ENCODE peak calls at places on chromosomes 7 and 10, in nine cellular contexts. One of them, this sample, is unnamed.

GRCh38 chr10:131652416-131652815 is 248.4 kb upstream of the PPP2R2D start:
- DNase-seq in cardiac muscle cell: no peak
- DNase-seq in OCI-LY7: no peak
- DNase-seq in MM.1S: no peak
- DNase-seq in GM06990: no peak
- DNase-seq in endothelial cell of umbilical vein: no peak
- DNase-seq in WERI-Rb-1: no peak
- DNase-seq in adipocyte: no peak
- DNase-seq in iPS DF 6.9: no peak
- DNase-seq in this sample: no peak

GRCh38 chr10:28120043-28120749 is 121.3 kb upstream of the ODAD2 start:
- DNase-seq in cardiac muscle cell: no peak
- DNase-seq in OCI-LY7: no peak
- DNase-seq in MM.1S: no peak
- DNase-seq in GM06990: no peak
- DNase-seq in endothelial cell of umbilical vein: no peak
- DNase-seq in WERI-Rb-1: no peak
- DNase-seq in adipocyte: peak
- DNase-seq in iPS DF 6.9: no peak
- DNase-seq in this sample: no peak

GRCh38 chr10:78349165-78349516 is 315.5 kb downstream of the RPS24 start:
- DNase-seq in cardiac muscle cell: no peak
- DNase-seq in OCI-LY7: no peak
- DNase-seq in MM.1S: no peak
- DNase-seq in GM06990: no peak
- DNase-seq in endothelial cell of umbilical vein: no peak
- DNase-seq in WERI-Rb-1: no peak
- DNase-seq in adipocyte: no peak
- DNase-seq in iPS DF 6.9: no peak
- DNase-seq in this sample: no peak

GRCh38 chr7:116988363-116988989 is 35.2 kb downstream of the ST7 start:
- DNase-seq in cardiac muscle cell: no peak
- DNase-seq in OCI-LY7: no peak
- DNase-seq in MM.1S: peak
- DNase-seq in GM06990: no peak
- DNase-seq in endothelial cell of umbilical vein: peak
- DNase-seq in WERI-Rb-1: no peak
- DNase-seq in adipocyte: peak
- DNase-seq in iPS DF 6.9: no peak
- DNase-seq in this sample: no peak

GRCh38 chr10:52662255-52662654 is 110.3 kb downstream of the MBL2 start:
- DNase-seq in cardiac muscle cell: no peak
- DNase-seq in OCI-LY7: no peak
- DNase-seq in MM.1S: no peak
- DNase-seq in GM06990: no peak
- DNase-seq in endothelial cell of umbilical vein: no peak
- DNase-seq in WERI-Rb-1: no peak
- DNase-seq in adipocyte: no peak
- DNase-seq in iPS DF 6.9: no peak
- DNase-seq in this sample: no peak

GRCh38 chr10:71239131-71239915 is 27.0 kb downstream of the UNC5B start:
- DNase-seq in cardiac muscle cell: no peak
- DNase-seq in OCI-LY7: no peak
- DNase-seq in MM.1S: no peak
- DNase-seq in GM06990: no peak
- DNase-seq in endothelial cell of umbilical vein: no peak
- DNase-seq in WERI-Rb-1: no peak
- DNase-seq in adipocyte: no peak
- DNase-seq in iPS DF 6.9: no peak
- DNase-seq in this sample: no peak

GRCh38 chr10:11893749-11894278 is 70.7 kb downstream of the PROSER2 start:
- DNase-seq in cardiac muscle cell: no peak
- DNase-seq in OCI-LY7: no peak
- DNase-seq in MM.1S: no peak
- DNase-seq in GM06990: no peak
- DNase-seq in endothelial cell of umbilical vein: no peak
- DNase-seq in WERI-Rb-1: no peak
- DNase-seq in adipocyte: no peak
- DNase-seq in iPS DF 6.9: no peak
- DNase-seq in this sample: no peak

GRCh38 chr10:5971315-5971832 is 6.0 kb downstream of the IL15RA start:
- DNase-seq in cardiac muscle cell: no peak
- DNase-seq in OCI-LY7: no peak
- DNase-seq in MM.1S: no peak
- DNase-seq in GM06990: peak
- DNase-seq in endothelial cell of umbilical vein: peak
- DNase-seq in WERI-Rb-1: no peak
- DNase-seq in adipocyte: no peak
- DNase-seq in iPS DF 6.9: no peak
- DNase-seq in this sample: no peak

GRCh38 chr7:124764071-124764846 is 1.3 kb downstream of the GPR37 start:
- DNase-seq in cardiac muscle cell: peak
- DNase-seq in OCI-LY7: no peak
- DNase-seq in MM.1S: no peak
- DNase-seq in GM06990: no peak
- DNase-seq in endothelial cell of umbilical vein: no peak
- DNase-seq in WERI-Rb-1: no peak
- DNase-seq in adipocyte: no peak
- DNase-seq in iPS DF 6.9: no peak
- DNase-seq in this sample: no peak

GRCh38 chr7:128860158-128861073 is 2.2 kb upstream of the ATP6V1F start:
- DNase-seq in cardiac muscle cell: no peak
- DNase-seq in OCI-LY7: peak
- DNase-seq in MM.1S: no peak
- DNase-seq in GM06990: no peak
- DNase-seq in endothelial cell of umbilical vein: no peak
- DNase-seq in WERI-Rb-1: peak
- DNase-seq in adipocyte: peak
- DNase-seq in iPS DF 6.9: no peak
- DNase-seq in this sample: no peak

GRCh38 chr10:11326919-11327318 is 284.5 kb downstream of the USP6NL start:
- DNase-seq in cardiac muscle cell: no peak
- DNase-seq in OCI-LY7: no peak
- DNase-seq in MM.1S: no peak
- DNase-seq in GM06990: no peak
- DNase-seq in endothelial cell of umbilical vein: no peak
- DNase-seq in WERI-Rb-1: no peak
- DNase-seq in adipocyte: no peak
- DNase-seq in iPS DF 6.9: no peak
- DNase-seq in this sample: no peak

GRCh38 chr7:77753173-77753572 is 45.1 kb downstream of the TMEM60 start:
- DNase-seq in cardiac muscle cell: no peak
- DNase-seq in OCI-LY7: no peak
- DNase-seq in MM.1S: no peak
- DNase-seq in GM06990: no peak
- DNase-seq in endothelial cell of umbilical vein: no peak
- DNase-seq in WERI-Rb-1: no peak
- DNase-seq in adipocyte: no peak
- DNase-seq in iPS DF 6.9: no peak
- DNase-seq in this sample: no peak

GRCh38 chr10:68208424-68209042 is 23.4 kb downstream of the ATOH7 start:
- DNase-seq in cardiac muscle cell: peak
- DNase-seq in OCI-LY7: peak
- DNase-seq in MM.1S: peak
- DNase-seq in GM06990: no peak
- DNase-seq in endothelial cell of umbilical vein: peak
- DNase-seq in WERI-Rb-1: peak
- DNase-seq in adipocyte: peak
- DNase-seq in iPS DF 6.9: peak
- DNase-seq in this sample: peak

GRCh38 chr7:43296306-43296705 is 183.9 kb downstream of the HECW1 start:
- DNase-seq in cardiac muscle cell: no peak
- DNase-seq in OCI-LY7: no peak
- DNase-seq in MM.1S: no peak
- DNase-seq in GM06990: no peak
- DNase-seq in endothelial cell of umbilical vein: no peak
- DNase-seq in WERI-Rb-1: no peak
- DNase-seq in adipocyte: no peak
- DNase-seq in iPS DF 6.9: no peak
- DNase-seq in this sample: no peak

GRCh38 chr10:72911758-72912157 is 18.2 kb downstream of the OIT3 start:
- DNase-seq in cardiac muscle cell: no peak
- DNase-seq in OCI-LY7: no peak
- DNase-seq in MM.1S: no peak
- DNase-seq in GM06990: no peak
- DNase-seq in endothelial cell of umbilical vein: no peak
- DNase-seq in WERI-Rb-1: no peak
- DNase-seq in adipocyte: no peak
- DNase-seq in iPS DF 6.9: no peak
- DNase-seq in this sample: no peak

GRCh38 chr10:52939894-52940293 is 167.3 kb upstream of the MBL2 start:
- DNase-seq in cardiac muscle cell: no peak
- DNase-seq in OCI-LY7: no peak
- DNase-seq in MM.1S: no peak
- DNase-seq in GM06990: no peak
- DNase-seq in endothelial cell of umbilical vein: no peak
- DNase-seq in WERI-Rb-1: no peak
- DNase-seq in adipocyte: no peak
- DNase-seq in iPS DF 6.9: no peak
- DNase-seq in this sample: no peak

GRCh38 chr7:155269766-155270585 is 27.7 kb upstream of the INSIG1 start:
- DNase-seq in cardiac muscle cell: no peak
- DNase-seq in OCI-LY7: no peak
- DNase-seq in MM.1S: no peak
- DNase-seq in GM06990: no peak
- DNase-seq in endothelial cell of umbilical vein: no peak
- DNase-seq in WERI-Rb-1: no peak
- DNase-seq in adipocyte: peak
- DNase-seq in iPS DF 6.9: no peak
- DNase-seq in this sample: no peak

GRCh38 chr7:41885078-41885477 is 182.2 kb upstream of the INHBA start:
- DNase-seq in cardiac muscle cell: no peak
- DNase-seq in OCI-LY7: no peak
- DNase-seq in MM.1S: no peak
- DNase-seq in GM06990: no peak
- DNase-seq in endothelial cell of umbilical vein: no peak
- DNase-seq in WERI-Rb-1: no peak
- DNase-seq in adipocyte: peak
- DNase-seq in iPS DF 6.9: no peak
- DNase-seq in this sample: no peak

GRCh38 chr7:112133328-112133727 is 72.9 kb downstream of the DOCK4 start:
- DNase-seq in cardiac muscle cell: no peak
- DNase-seq in OCI-LY7: no peak
- DNase-seq in MM.1S: no peak
- DNase-seq in GM06990: no peak
- DNase-seq in endothelial cell of umbilical vein: no peak
- DNase-seq in WERI-Rb-1: no peak
- DNase-seq in adipocyte: no peak
- DNase-seq in iPS DF 6.9: no peak
- DNase-seq in this sample: no peak

GRCh38 chr7:112135815-112136706 is 70.1 kb downstream of the DOCK4 start:
- DNase-seq in cardiac muscle cell: no peak
- DNase-seq in OCI-LY7: no peak
- DNase-seq in MM.1S: no peak
- DNase-seq in GM06990: no peak
- DNase-seq in endothelial cell of umbilical vein: peak
- DNase-seq in WERI-Rb-1: no peak
- DNase-seq in adipocyte: no peak
- DNase-seq in iPS DF 6.9: no peak
- DNase-seq in this sample: no peak

GRCh38 chr7:112136707-112137008 is 69.5 kb downstream of the DOCK4 start:
- DNase-seq in cardiac muscle cell: no peak
- DNase-seq in OCI-LY7: no peak
- DNase-seq in MM.1S: no peak
- DNase-seq in GM06990: no peak
- DNase-seq in endothelial cell of umbilical vein: no peak
- DNase-seq in WERI-Rb-1: no peak
- DNase-seq in adipocyte: no peak
- DNase-seq in iPS DF 6.9: no peak
- DNase-seq in this sample: no peak

GRCh38 chr7:112132123-112132694 is 74.0 kb downstream of the DOCK4 start:
- DNase-seq in cardiac muscle cell: no peak
- DNase-seq in OCI-LY7: no peak
- DNase-seq in MM.1S: no peak
- DNase-seq in GM06990: no peak
- DNase-seq in endothelial cell of umbilical vein: peak
- DNase-seq in WERI-Rb-1: no peak
- DNase-seq in adipocyte: no peak
- DNase-seq in iPS DF 6.9: no peak
- DNase-seq in this sample: no peak

GRCh38 chr7:112134039-112134438 is 72.2 kb downstream of the DOCK4 start:
- DNase-seq in cardiac muscle cell: no peak
- DNase-seq in OCI-LY7: no peak
- DNase-seq in MM.1S: no peak
- DNase-seq in GM06990: no peak
- DNase-seq in endothelial cell of umbilical vein: no peak
- DNase-seq in WERI-Rb-1: peak
- DNase-seq in adipocyte: no peak
- DNase-seq in iPS DF 6.9: no peak
- DNase-seq in this sample: no peak
- H3K4me3 ChIP-seq in cardiac muscle cell: no peak
- H3K4me3 ChIP-seq in OCI-LY7: no peak
- H3K4me3 ChIP-seq in MM.1S: no peak
- H3K4me3 ChIP-seq in GM06990: no peak
- H3K4me3 ChIP-seq in endothelial cell of umbilical vein: no peak
- H3K4me3 ChIP-seq in WERI-Rb-1: no peak
- H3K4me3 ChIP-seq in adipocyte: no peak
- H3K4me3 ChIP-seq in iPS DF 6.9: no peak
- H3K4me3 ChIP-seq in this sample: no peak

GRCh38 chr7:23529262-23529859 is 2.4 kb downstream of the TRA2A start:
- DNase-seq in cardiac muscle cell: no peak
- DNase-seq in OCI-LY7: no peak
- DNase-seq in MM.1S: no peak
- DNase-seq in GM06990: no peak
- DNase-seq in endothelial cell of umbilical vein: no peak
- DNase-seq in WERI-Rb-1: no peak
- DNase-seq in adipocyte: no peak
- DNase-seq in iPS DF 6.9: no peak
- DNase-seq in this sample: no peak
- H3K4me3 ChIP-seq in cardiac muscle cell: peak
- H3K4me3 ChIP-seq in OCI-LY7: peak
- H3K4me3 ChIP-seq in MM.1S: peak
- H3K4me3 ChIP-seq in GM06990: peak
- H3K4me3 ChIP-seq in endothelial cell of umbilical vein: no peak
- H3K4me3 ChIP-seq in WERI-Rb-1: no peak
- H3K4me3 ChIP-seq in adipocyte: peak
- H3K4me3 ChIP-seq in iPS DF 6.9: peak
- H3K4me3 ChIP-seq in this sample: peak

DNA sequence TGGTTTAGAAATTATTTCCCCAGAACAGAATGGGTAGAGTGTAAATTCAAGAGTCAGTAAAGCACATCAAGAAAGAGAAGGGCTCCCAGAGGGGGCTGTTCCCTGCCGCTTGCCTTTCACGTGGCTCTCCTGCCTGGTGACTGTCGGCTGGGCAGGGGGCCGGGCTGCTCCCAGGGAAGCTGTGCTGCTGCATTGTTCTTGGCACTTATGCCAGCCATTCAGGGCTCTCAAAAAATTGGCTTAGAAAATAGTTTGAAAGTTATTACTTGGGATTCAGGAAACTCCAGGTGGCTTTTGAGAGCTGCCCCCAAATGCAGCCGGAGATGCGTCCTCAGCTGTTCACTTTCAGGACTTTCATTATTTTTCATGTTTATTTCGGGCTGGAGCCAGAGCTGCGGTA is 93.9 kb downstream of the SORCS3 start:
- DNase-seq in cardiac muscle cell: peak
- DNase-seq in OCI-LY7: no peak
- DNase-seq in MM.1S: no peak
- DNase-seq in GM06990: no peak
- DNase-seq in endothelial cell of umbilical vein: no peak
- DNase-seq in WERI-Rb-1: no peak
- DNase-seq in adipocyte: no peak
- DNase-seq in iPS DF 6.9: no peak
- DNase-seq in this sample: no peak
- H3K4me3 ChIP-seq in cardiac muscle cell: no peak
- H3K4me3 ChIP-seq in OCI-LY7: no peak
- H3K4me3 ChIP-seq in MM.1S: no peak
- H3K4me3 ChIP-seq in GM06990: no peak
- H3K4me3 ChIP-seq in endothelial cell of umbilical vein: no peak
- H3K4me3 ChIP-seq in WERI-Rb-1: no peak
- H3K4me3 ChIP-seq in adipocyte: no peak
- H3K4me3 ChIP-seq in iPS DF 6.9: no peak
- H3K4me3 ChIP-seq in this sample: no peak

GRCh38 chr7:80312139-80312661 is 177.6 kb downstream of the GNAI1 start:
- DNase-seq in cardiac muscle cell: no peak
- DNase-seq in OCI-LY7: no peak
- DNase-seq in MM.1S: no peak
- DNase-seq in GM06990: no peak
- DNase-seq in endothelial cell of umbilical vein: peak
- DNase-seq in WERI-Rb-1: no peak
- DNase-seq in adipocyte: peak
- DNase-seq in iPS DF 6.9: no peak
- DNase-seq in this sample: no peak
- H3K4me3 ChIP-seq in cardiac muscle cell: no peak
- H3K4me3 ChIP-seq in OCI-LY7: no peak
- H3K4me3 ChIP-seq in MM.1S: no peak
- H3K4me3 ChIP-seq in GM06990: no peak
- H3K4me3 ChIP-seq in endothelial cell of umbilical vein: no peak
- H3K4me3 ChIP-seq in WERI-Rb-1: no peak
- H3K4me3 ChIP-seq in adipocyte: no peak
- H3K4me3 ChIP-seq in iPS DF 6.9: no peak
- H3K4me3 ChIP-seq in this sample: no peak